ENCODE peak calls at places on chromosomes 3 and 15, in eight cellular contexts. One of them, this sample, is unnamed. For H3K4me1, the result is how much of the 10 kb centered on the place peaks cover.

GRCh38 chr3:160691962-160692361 is 15.0 kb downstream of the ARL14 start:
- DNase-seq in H1: no peak
- DNase-seq in fibroblast of lung: no peak
- DNase-seq in IMR-90: no peak
- DNase-seq in SK-N-SH: no peak
- DNase-seq in PC-3: peak
- DNase-seq in astrocyte: no peak
- DNase-seq in neural progenitor cell: no peak
- DNase-seq in this sample: no peak

GRCh38 chr3:82281205-82281604 is 519.8 kb upstream of the GBE1 start:
- DNase-seq in H1: no peak
- DNase-seq in fibroblast of lung: peak
- DNase-seq in IMR-90: no peak
- DNase-seq in SK-N-SH: no peak
- DNase-seq in PC-3: peak
- DNase-seq in astrocyte: peak
- DNase-seq in neural progenitor cell: peak
- DNase-seq in this sample: peak

GRCh38 chr3:47421741-47422649 is 41.2 kb downstream of the PTPN23 start:
- DNase-seq in H1: no peak
- DNase-seq in fibroblast of lung: no peak
- DNase-seq in IMR-90: no peak
- DNase-seq in SK-N-SH: peak
- DNase-seq in PC-3: peak
- DNase-seq in astrocyte: peak
- DNase-seq in neural progenitor cell: no peak
- DNase-seq in this sample: peak

GRCh38 chr3:8450618-8451017 is 51.0 kb upstream of the LMCD1 start:
- DNase-seq in H1: no peak
- DNase-seq in fibroblast of lung: peak
- DNase-seq in IMR-90: no peak
- DNase-seq in SK-N-SH: no peak
- DNase-seq in PC-3: no peak
- DNase-seq in astrocyte: peak
- DNase-seq in neural progenitor cell: peak
- DNase-seq in this sample: peak

GRCh38 chr3:155744091-155744625 is 713 bp downstream of the PLCH1 start:
- DNase-seq in H1: peak
- DNase-seq in fibroblast of lung: no peak
- DNase-seq in IMR-90: peak
- DNase-seq in SK-N-SH: peak
- DNase-seq in PC-3: peak
- DNase-seq in astrocyte: no peak
- DNase-seq in neural progenitor cell: peak
- DNase-seq in this sample: peak

GRCh38 chr3:129656659-129657247 is 50.3 kb upstream of the PLXND1 start:
- DNase-seq in H1: no peak
- DNase-seq in fibroblast of lung: no peak
- DNase-seq in IMR-90: no peak
- DNase-seq in SK-N-SH: no peak
- DNase-seq in PC-3: no peak
- DNase-seq in astrocyte: no peak
- DNase-seq in neural progenitor cell: no peak
- DNase-seq in this sample: no peak

GRCh38 chr3:12615263-12615662 is 48.7 kb downstream of the RAF1 start:
- DNase-seq in H1: no peak
- DNase-seq in fibroblast of lung: no peak
- DNase-seq in IMR-90: no peak
- DNase-seq in SK-N-SH: no peak
- DNase-seq in PC-3: no peak
- DNase-seq in astrocyte: no peak
- DNase-seq in neural progenitor cell: no peak
- DNase-seq in this sample: no peak

GRCh38 chr3:65713016-65713415 is 325.7 kb downstream of the MAGI1 start:
- DNase-seq in H1: no peak
- DNase-seq in fibroblast of lung: peak
- DNase-seq in IMR-90: peak
- DNase-seq in SK-N-SH: no peak
- DNase-seq in PC-3: no peak
- DNase-seq in astrocyte: peak
- DNase-seq in neural progenitor cell: peak
- DNase-seq in this sample: peak

GRCh38 chr3:172046268-172046915 is 7.0 kb downstream of the FNDC3B start:
- DNase-seq in H1: no peak
- DNase-seq in fibroblast of lung: peak
- DNase-seq in IMR-90: peak
- DNase-seq in SK-N-SH: no peak
- DNase-seq in PC-3: peak
- DNase-seq in astrocyte: peak
- DNase-seq in neural progenitor cell: no peak
- DNase-seq in this sample: peak
- H3K9ac ChIP-seq in H1: no peak
- H3K9ac ChIP-seq in fibroblast of lung: no peak
- H3K9ac ChIP-seq in IMR-90: no peak
- H3K9ac ChIP-seq in SK-N-SH: no peak
- H3K9ac ChIP-seq in PC-3: no peak
- H3K9ac ChIP-seq in astrocyte: no peak
- H3K9ac ChIP-seq in neural progenitor cell: no peak
- H3K9ac ChIP-seq in this sample: no peak

GRCh38 chr15:68177747-68178146 is 27.4 kb downstream of the CALML4 start:
- DNase-seq in H1: no peak
- DNase-seq in fibroblast of lung: peak
- DNase-seq in IMR-90: peak
- DNase-seq in SK-N-SH: no peak
- DNase-seq in PC-3: no peak
- DNase-seq in astrocyte: peak
- DNase-seq in neural progenitor cell: no peak
- DNase-seq in this sample: peak

GRCh38 chr15:68173119-68173518 is 32.0 kb downstream of the CALML4 start:
- DNase-seq in H1: no peak
- DNase-seq in fibroblast of lung: no peak
- DNase-seq in IMR-90: no peak
- DNase-seq in SK-N-SH: no peak
- DNase-seq in PC-3: no peak
- DNase-seq in astrocyte: no peak
- DNase-seq in neural progenitor cell: no peak
- DNase-seq in this sample: no peak

GRCh38 chr15:68175527-68175926 is 29.6 kb downstream of the CALML4 start:
- DNase-seq in H1: no peak
- DNase-seq in fibroblast of lung: no peak
- DNase-seq in IMR-90: no peak
- DNase-seq in SK-N-SH: no peak
- DNase-seq in PC-3: no peak
- DNase-seq in astrocyte: no peak
- DNase-seq in neural progenitor cell: no peak
- DNase-seq in this sample: no peak

DNA sequence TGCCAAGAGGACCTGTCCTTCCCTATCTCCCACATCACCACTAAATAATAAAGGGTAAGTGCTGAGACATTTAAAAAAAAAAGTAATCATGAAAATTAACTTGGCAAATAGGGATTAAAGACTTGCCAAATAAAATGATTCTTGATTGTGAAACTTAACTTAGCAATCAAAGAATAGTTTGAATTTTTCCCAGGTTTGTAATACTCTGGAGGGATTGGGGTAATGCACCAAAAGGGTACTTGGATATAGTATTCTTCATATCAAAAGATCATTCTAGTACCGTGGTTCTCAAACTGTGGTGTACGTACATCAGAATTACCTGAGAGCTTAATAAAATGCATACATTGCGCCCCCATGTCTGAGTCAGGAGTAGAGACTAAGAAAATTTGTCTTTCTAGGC is 28.5 kb downstream of the CALML4 start:
- DNase-seq in H1: no peak
- DNase-seq in fibroblast of lung: no peak
- DNase-seq in IMR-90: no peak
- DNase-seq in SK-N-SH: no peak
- DNase-seq in PC-3: no peak
- DNase-seq in astrocyte: peak
- DNase-seq in neural progenitor cell: no peak
- DNase-seq in this sample: peak
- H3K4me1 ChIP-seq in H1: under half
- H3K4me1 ChIP-seq in fibroblast of lung: under half
- H3K4me1 ChIP-seq in IMR-90: under half
- H3K4me1 ChIP-seq in SK-N-SH: under half
- H3K4me1 ChIP-seq in PC-3: under half
- H3K4me1 ChIP-seq in astrocyte: under half
- H3K4me1 ChIP-seq in neural progenitor cell: under half
- H3K4me1 ChIP-seq in this sample: under half

GRCh38 chr3:15330031-15330596 is 2.3 kb downstream of the SH3BP5 start:
- DNase-seq in H1: no peak
- DNase-seq in fibroblast of lung: peak
- DNase-seq in IMR-90: peak
- DNase-seq in SK-N-SH: no peak
- DNase-seq in PC-3: no peak
- DNase-seq in astrocyte: peak
- DNase-seq in neural progenitor cell: peak
- DNase-seq in this sample: peak

GRCh38 chr3:15327941-15328340 is 4.4 kb downstream of the SH3BP5 start:
- DNase-seq in H1: no peak
- DNase-seq in fibroblast of lung: peak
- DNase-seq in IMR-90: peak
- DNase-seq in SK-N-SH: no peak
- DNase-seq in PC-3: peak
- DNase-seq in astrocyte: peak
- DNase-seq in neural progenitor cell: no peak
- DNase-seq in this sample: peak

GRCh38 chr3:15331072-15331605 is 1.2 kb downstream of the SH3BP5 start:
- DNase-seq in H1: no peak
- DNase-seq in fibroblast of lung: no peak
- DNase-seq in IMR-90: no peak
- DNase-seq in SK-N-SH: no peak
- DNase-seq in PC-3: no peak
- DNase-seq in astrocyte: no peak
- DNase-seq in neural progenitor cell: no peak
- DNase-seq in this sample: no peak

GRCh38 chr3:15331606-15332404 is 581 bp downstream of the SH3BP5 start:
- DNase-seq in H1: no peak
- DNase-seq in fibroblast of lung: peak
- DNase-seq in IMR-90: peak
- DNase-seq in SK-N-SH: peak
- DNase-seq in PC-3: peak
- DNase-seq in astrocyte: peak
- DNase-seq in neural progenitor cell: peak
- DNase-seq in this sample: peak

GRCh38 chr3:15329058-15330005 is 3.1 kb downstream of the SH3BP5 start:
- DNase-seq in H1: no peak
- DNase-seq in fibroblast of lung: no peak
- DNase-seq in IMR-90: no peak
- DNase-seq in SK-N-SH: peak
- DNase-seq in PC-3: no peak
- DNase-seq in astrocyte: no peak
- DNase-seq in neural progenitor cell: no peak
- DNase-seq in this sample: no peak
- H3K9ac ChIP-seq in H1: no peak
- H3K9ac ChIP-seq in fibroblast of lung: no peak
- H3K9ac ChIP-seq in IMR-90: no peak
- H3K9ac ChIP-seq in SK-N-SH: no peak
- H3K9ac ChIP-seq in PC-3: no peak
- H3K9ac ChIP-seq in astrocyte: no peak
- H3K9ac ChIP-seq in neural progenitor cell: no peak
- H3K9ac ChIP-seq in this sample: peak

GRCh38 chr3:59023612-59024011 is 26.2 kb downstream of the CFAP20DC start:
- DNase-seq in H1: no peak
- DNase-seq in fibroblast of lung: no peak
- DNase-seq in IMR-90: no peak
- DNase-seq in SK-N-SH: no peak
- DNase-seq in PC-3: no peak
- DNase-seq in astrocyte: no peak
- DNase-seq in neural progenitor cell: no peak
- DNase-seq in this sample: no peak

DNA sequence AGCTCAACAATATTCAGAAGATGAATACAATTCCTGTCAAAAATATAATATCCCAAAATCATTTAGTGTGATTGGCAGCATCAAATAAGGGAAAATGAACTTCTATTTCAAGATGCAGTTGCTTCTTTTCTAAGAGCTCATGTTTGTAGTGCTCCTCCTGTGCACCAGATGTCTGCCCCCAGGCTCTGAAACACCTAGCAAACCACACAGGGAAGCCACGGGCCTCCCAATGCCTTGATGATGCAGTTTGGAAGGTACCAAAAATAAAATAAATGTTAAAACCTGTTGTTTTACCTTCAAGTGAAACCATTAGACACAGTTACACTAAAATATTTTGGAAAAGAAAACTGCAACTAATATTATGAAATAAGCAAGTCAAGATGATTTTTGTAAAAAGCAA is 22.2 kb downstream of the CFAP20DC start:
- DNase-seq in H1: no peak
- DNase-seq in fibroblast of lung: no peak
- DNase-seq in IMR-90: no peak
- DNase-seq in SK-N-SH: peak
- DNase-seq in PC-3: no peak
- DNase-seq in astrocyte: no peak
- DNase-seq in neural progenitor cell: no peak
- DNase-seq in this sample: no peak
- H3K4me1 ChIP-seq in H1: under half
- H3K4me1 ChIP-seq in fibroblast of lung: under half
- H3K4me1 ChIP-seq in IMR-90: under half
- H3K4me1 ChIP-seq in SK-N-SH: under half
- H3K4me1 ChIP-seq in PC-3: under half
- H3K4me1 ChIP-seq in astrocyte: under half
- H3K4me1 ChIP-seq in neural progenitor cell: under half
- H3K4me1 ChIP-seq in this sample: under half